ENCODE peak calls at places on chromosome 1, in six cellular contexts. E, N, B, W, Q and M are unnamed samples.

GRCh38 chr1:214435867-214436266 is 115.5 kb downstream of the PTPN14 start:
- DNase-seq in E (no peak), N (no peak), B (no peak), W (no peak), Q (no peak), M (no peak)

GRCh38 chr1:21206117-21206516 is 29.4 kb upstream of the EIF4G3 start:
- DNase-seq in E (no peak), N (no peak), B (no peak), W (no peak), Q (no peak), M (no peak)

GRCh38 chr1:23759277-23759676 is 16.0 kb downstream of the ELOA start:
- DNase-seq in E (no peak), N (no peak), B (no peak), W (no peak), Q (no peak), M (no peak)

GRCh38 chr1:45172015-45172414 is 34.4 kb downstream of the ZSWIM5 start:
- DNase-seq in E (no peak), N (no peak), B (no peak), W (peak; percentile 12), Q (no peak), M (no peak)

GRCh38 chr1:37717631-37718030 is 25.3 kb downstream of the CDCA8 start:
- DNase-seq in E (no peak), N (no peak), B (no peak), W (no peak), Q (no peak), M (no peak)

GRCh38 chr1:201546093-201546492 is 7.2 kb downstream of the NAV1 start:
- DNase-seq in E (no peak), N (no peak), B (no peak), W (peak; percentile 55), Q (no peak), M (no peak)

GRCh38 chr1:8790987-8791386 is 26.5 kb downstream of the RERE start:
- DNase-seq in E (no peak), N (no peak), B (no peak), W (no peak), Q (no peak), M (no peak)

GRCh38 chr1:47551971-47552528 is 114.2 kb downstream of the FOXD2 start:
- DNase-seq in E (no peak), N (no peak), B (no peak), W (no peak), Q (no peak), M (no peak)

GRCh38 chr1:194252189-194252588 is 1065.8 kb upstream of the B3GALT2 start:
- DNase-seq in E (no peak), N (no peak), B (no peak), W (no peak), Q (no peak), M (no peak)

GRCh38 chr1:156673387-156674121 is 3.7 kb downstream of the NES start:
- DNase-seq in E (no peak), N (no peak), B (no peak), W (no peak), Q (peak; percentile 91), M (no peak)

GRCh38 chr1:171702598-171702997 is 39.3 kb downstream of the VAMP4 start:
- DNase-seq in E (no peak), N (no peak), B (no peak), W (no peak), Q (no peak), M (no peak)

GRCh38 chr1:182126272-182126800 is 64.8 kb upstream of the ZNF648 start:
- DNase-seq in E (no peak), N (no peak), B (peak; percentile 70), W (no peak), Q (no peak), M (no peak)

GRCh38 chr1:230543085-230543484 is 99.2 kb upstream of the COG2 start:
- DNase-seq in E (no peak), N (no peak), B (no peak), W (no peak), Q (no peak), M (no peak)

GRCh38 chr1:10830961-10831669 is 34.7 kb upstream of the CASZ1 start:
- DNase-seq in E (no peak), N (no peak), B (no peak), W (peak; percentile 25), Q (no peak), M (no peak)

GRCh38 chr1:230109871-230110667 is 43.0 kb downstream of the GALNT2 start:
- DNase-seq in E (peak; percentile 73), N (no peak), B (peak; percentile 48), W (no peak), Q (no peak), M (peak; percentile 74)

GRCh38 chr1:152185544-152186391 is 26.7 kb upstream of the RPTN start:
- DNase-seq in E (no peak), N (no peak), B (peak; percentile 29), W (peak; percentile 44), Q (peak; percentile 42), M (peak; percentile 18)

GRCh38 chr1:227894831-227895451 is 52.8 kb downstream of the WNT9A start:
- DNase-seq in E (no peak), N (peak; percentile 4), B (peak; percentile 15), W (no peak), Q (peak; percentile 33), M (peak; percentile 1)

GRCh38 chr1:236351875-236352573 is 42.1 kb upstream of the EDARADD start:
- DNase-seq in E (no peak), N (no peak), B (no peak), W (no peak), Q (peak; percentile 3), M (no peak)

GRCh38 chr1:147496571-147496970 is 44.7 kb upstream of the BCL9 start:
- DNase-seq in E (peak; percentile 72), N (no peak), B (peak; percentile 34), W (peak; percentile 24), Q (no peak), M (peak; percentile 11)

GRCh38 chr1:46797696-46798470 is 963 bp upstream of the CYP4B1 start:
- DNase-seq in E (no peak), N (no peak), B (no peak), W (no peak), Q (no peak), M (no peak)

GRCh38 chr1:156502749-156503671 is 2.4 kb upstream of the MEF2D start:
- DNase-seq in E (peak; percentile 97), N (no peak), B (peak; percentile 80), W (peak; percentile 96), Q (peak; percentile 75), M (peak; percentile 74)

DNA sequence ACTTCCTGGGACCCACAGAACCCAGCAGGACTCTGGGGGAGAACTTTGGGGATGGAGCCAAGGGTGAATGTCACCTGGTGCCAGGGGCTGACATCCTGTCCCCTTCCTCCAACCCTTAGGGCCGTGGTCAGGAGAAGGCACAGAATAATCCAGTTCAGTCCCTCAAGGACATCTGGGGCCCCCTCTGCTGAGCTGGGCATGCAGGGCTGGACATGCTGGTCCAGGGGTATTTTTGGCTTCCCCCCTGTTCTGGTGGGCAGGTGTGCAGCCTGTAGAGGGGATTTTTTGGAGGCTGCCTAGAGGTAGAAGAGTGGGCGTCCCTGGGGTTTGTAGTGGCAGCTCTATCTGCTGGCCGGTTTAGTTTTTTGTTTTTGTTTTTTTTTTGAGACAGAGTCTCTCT is 3.4 kb upstream of the CROCC start:
- DNase-seq in E (no peak), N (no peak), B (no peak), W (no peak), Q (no peak), M (no peak)
- TF ChIP-seq EP300 in E (no peak), N (no peak), B (no peak), W (no peak), Q (no peak), M (no peak)

GRCh38 chr1:61083014-61083798 is 845 bp downstream of the NFIA start:
- DNase-seq in E (no peak), N (no peak), B (peak; percentile 26), W (no peak), Q (peak; percentile 63), M (peak; percentile 24)

GRCh38 chr1:61083799-61084385 is 1.5 kb downstream of the NFIA start:
- DNase-seq in E (no peak), N (no peak), B (no peak), W (no peak), Q (no peak), M (no peak)

GRCh38 chr1:61085191-61086086 is 3.1 kb downstream of the NFIA start:
- DNase-seq in E (no peak), N (no peak), B (no peak), W (no peak), Q (no peak), M (no peak)

GRCh38 chr1:61086245-61086644 is 3.9 kb downstream of the NFIA start:
- DNase-seq in E (no peak), N (no peak), B (no peak), W (no peak), Q (no peak), M (no peak)

DNA sequence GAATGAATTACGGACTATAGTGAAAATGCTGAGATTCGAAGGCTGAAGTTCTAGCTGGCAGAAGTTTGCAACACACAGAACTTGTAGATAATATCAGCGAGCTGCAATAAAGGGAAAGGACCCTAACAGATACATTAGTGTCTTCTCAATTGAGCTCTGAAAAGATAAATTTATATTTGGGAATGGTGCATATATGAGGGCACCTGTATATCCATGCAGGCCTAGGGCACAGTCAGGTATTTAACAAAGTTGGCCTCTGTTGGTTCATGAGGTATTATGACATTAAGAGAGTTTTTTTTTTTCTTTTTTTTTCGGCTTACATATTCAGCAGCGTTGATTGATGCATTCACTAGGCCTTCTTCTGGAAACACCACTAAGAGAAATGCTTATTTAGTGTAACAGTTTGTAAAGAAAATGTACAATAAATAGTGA is 2.2 kb downstream of the NFIA start:
- DNase-seq in E (no peak), N (no peak), B (no peak), W (no peak), Q (no peak), M (no peak)
- H3K27ac ChIP-seq in E (peak overlapping the region; percentile 97), N (peak overlapping the region; percentile 96), B (peak overlapping the region; percentile 90), W (peak overlapping the region; percentile 91), Q (no peak overlapping the region), M (peak overlapping the region; percentile 96)

DNA sequence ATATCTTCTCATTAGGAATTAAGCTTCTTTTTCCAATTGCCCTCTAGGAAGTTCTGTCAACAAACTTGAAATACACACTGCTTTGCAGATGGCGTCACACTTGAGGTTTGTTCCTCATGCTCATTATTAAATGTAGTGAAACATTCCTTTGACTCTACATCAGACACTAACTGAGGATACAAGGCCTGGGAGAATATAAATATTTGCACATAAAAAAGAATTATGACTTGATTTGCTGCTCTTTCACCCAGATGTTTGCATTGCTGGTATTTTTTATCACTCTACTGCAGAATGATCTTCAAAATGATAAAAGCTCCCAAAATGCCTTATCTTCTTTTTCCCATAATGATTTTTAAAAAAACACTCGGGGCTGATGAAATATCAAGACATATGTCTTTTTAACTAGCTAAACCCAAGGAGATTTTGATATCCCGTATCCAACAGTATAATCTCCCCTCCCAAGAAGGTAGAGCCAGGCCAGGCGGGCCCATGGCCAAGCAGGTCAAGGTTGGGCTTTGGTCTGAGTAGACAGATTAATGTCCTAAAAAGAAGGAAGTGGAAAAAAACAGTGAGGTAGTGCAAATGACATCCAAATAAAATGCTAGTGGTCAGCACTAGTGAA is 264.6 kb downstream of the HHIPL2 start:
- DNase-seq in E (no peak), N (no peak), B (no peak), W (no peak), Q (no peak), M (no peak)
- TF ChIP-seq EP300 in E (no peak), N (no peak), B (no peak), W (no peak), Q (no peak), M (no peak)

DNA sequence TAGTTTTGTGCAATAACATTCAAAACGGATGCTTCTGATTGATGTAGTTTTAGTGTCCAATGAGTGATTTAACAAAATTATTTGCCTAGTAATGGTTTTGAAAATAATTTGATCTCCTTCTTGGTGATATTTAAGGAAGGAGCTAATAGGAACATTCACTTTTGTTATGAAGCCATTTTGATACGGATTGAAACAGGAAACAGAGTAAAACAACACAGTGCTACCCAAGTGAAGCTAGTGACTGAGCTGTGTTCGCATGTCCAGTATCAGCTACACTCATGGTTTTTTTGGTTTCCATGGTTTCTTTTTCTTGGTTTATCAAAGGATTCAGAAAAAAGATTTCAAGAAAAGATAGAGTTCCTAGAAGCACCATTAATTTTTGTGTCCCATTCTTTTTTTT is 40.1 kb upstream of the PLEKHO1 start:
- DNase-seq in E (no peak), N (no peak), B (no peak), W (no peak), Q (no peak), M (no peak)
- H3K27ac ChIP-seq in E (no peak overlapping the region), N (peak overlapping the region; percentile 88), B (peak overlapping the region; percentile 27), W (no peak overlapping the region), Q (no peak overlapping the region), M (peak overlapping the region; percentile 37)